ENCODE peak calls at places on chromosomes 7 and 10, in four cellular contexts. V is NCI-H1694, E is T-cell, F is Calu3. A is an unnamed sample.

GRCh38 chr10:11521860-11522259 is 89.6 kb downstream of the USP6NL start:
- DNase-seq in F (no peak), E (no peak), V (no peak), A (no peak)

GRCh38 chr10:133087679-133088523 is at the start of gene ADGRA1:
- DNase-seq in E (no peak), V (no peak), F (peak), A (no peak)

GRCh38 chr7:84568786-84569185 is 374.2 kb upstream of the SEMA3A start:
- DNase-seq in V (no peak), F (no peak), E (no peak), A (no peak)

GRCh38 chr7:38728145-38728544 is 97.0 kb upstream of the AMPH start:
- DNase-seq in V (no peak), E (no peak), F (no peak), A (no peak)

GRCh38 chr10:16950686-16951681 is 133.8 kb upstream of the RSU1 start:
- DNase-seq in E (no peak), V (no peak), F (peak), A (no peak)

GRCh38 chr10:115801457-115801856 is 471.5 kb downstream of the GFRA1 start:
- DNase-seq in F (no peak), E (no peak), V (no peak), A (no peak)

GRCh38 chr7:22713463-22713862 is 13.5 kb upstream of the IL6 start:
- DNase-seq in E (no peak), F (no peak), V (no peak), A (no peak)

GRCh38 chr7:19146699-19147098 is 1.5 kb upstream of the FERD3L start:
- DNase-seq in V (no peak), F (no peak), E (no peak), A (no peak)

GRCh38 chr7:98913612-98914011 is 35.3 kb downstream of the TRRAP start:
- DNase-seq in F (no peak), E (no peak), V (peak), A (no peak)

GRCh38 chr10:80409121-80409520 is 770 bp downstream of the PRXL2A start:
- DNase-seq in E (no peak), F (no peak), V (no peak), A (no peak)

GRCh38 chr10:13272164-13272571 is 27.7 kb downstream of the PHYH start:
- DNase-seq in V (peak), F (no peak), E (no peak), A (no peak)

GRCh38 chr10:88234332-88234731 is 348.8 kb downstream of the RNLS start:
- DNase-seq in F (peak), V (no peak), E (no peak), A (no peak)

GRCh38 chr10:68231106-68231901 is 609 bp downstream of the ATOH7 start:
- DNase-seq in V (no peak), E (no peak), F (peak), A (no peak)

GRCh38 chr10:43130756-43131155 is 7.5 kb upstream of the CSGALNACT2 start:
- DNase-seq in E (no peak), F (no peak), V (no peak), A (no peak)

GRCh38 chr10:101693701-101694055 is 1.3 kb downstream of the FBXW4 start:
- DNase-seq in V (no peak), F (peak), E (no peak), A (no peak)

GRCh38 chr10:69421611-69422308 is 5.0 kb upstream of the TACR2 start:
- DNase-seq in E (no peak), V (no peak), F (no peak), A (no peak)